ENCODE peak calls at places on chromosomes 6 and 20, in nine cellular contexts. P is left cardiac atrium, O is heart left ventricle, Q is nucleus accumbens, X is NCI-H748 treated with DMSO at 0.1 percent for 48 hours, I is pancreas, T is NCI-H1092, B is renal cortical epithelial cell, R is Daoy. G is an unnamed sample.

GRCh38 chr6:125210667-125211066 is 57.1 kb downstream of the TPD52L1 start:
- DNase-seq in P (no peak), O (no peak), Q (no peak), X (no peak), I (no peak), T (no peak), B (no peak), R (no peak), G (no peak)

GRCh38 chr6:49939993-49940498 is 23.9 kb downstream of the DEFB114 start:
- DNase-seq in P (no peak), O (no peak), Q (no peak), X (peak), I (no peak), T (no peak), B (peak), R (no peak), G (no peak)

GRCh38 chr6:5108536-5108935 is 23.4 kb downstream of the PPP1R3G start:
- DNase-seq in P (no peak), O (no peak), Q (no peak), X (no peak), I (no peak), T (no peak), B (no peak), R (no peak), G (no peak)

GRCh38 chr6:79048611-79049010 is 29.4 kb downstream of the PHIP start:
- DNase-seq in P (no peak), O (no peak), Q (no peak), X (no peak), I (no peak), T (no peak), B (peak), R (peak), G (no peak)

GRCh38 chr6:108797951-108798671 is 50.1 kb upstream of the ARMC2 start:
- DNase-seq in P (no peak), O (no peak), Q (no peak), X (no peak), I (no peak), T (no peak), B (peak), R (no peak), G (no peak)

GRCh38 chr6:131146865-131147264 is 11.6 kb downstream of the AKAP7 start:
- DNase-seq in P (no peak), O (no peak), Q (no peak), X (no peak), I (no peak), T (no peak), B (no peak), R (no peak), G (no peak)

GRCh38 chr20:53598140-53599038 is 4.8 kb upstream of the ZNF217 start:
- DNase-seq in P (peak), O (no peak), Q (no peak), X (no peak), I (no peak), T (no peak), B (no peak), R (no peak), G (no peak)

GRCh38 chr20:382291-383115 is 1.9 kb downstream of the TRIB3 start:
- DNase-seq in P (no peak), O (no peak), Q (no peak), X (no peak), I (peak), T (no peak), B (peak), R (no peak), G (no peak)

GRCh38 chr6:2943564-2943955 is 27.8 kb downstream of the SERPINB6 start:
- DNase-seq in P (no peak), O (no peak), Q (no peak), X (no peak), I (no peak), T (no peak), B (no peak), R (no peak), G (no peak)

GRCh38 chr20:24470031-24470781 is 777 bp downstream of the SYNDIG1 start:
- DNase-seq in P (no peak), O (no peak), Q (no peak), X (no peak), I (peak), T (no peak), B (no peak), R (no peak), G (no peak)

GRCh38 chr6:80022803-80023202 is 18.4 kb downstream of the TTK start:
- DNase-seq in P (no peak), O (no peak), Q (no peak), X (no peak), I (no peak), T (no peak), B (no peak), R (no peak), G (peak)

GRCh38 chr6:55069132-55069781 is 105.1 kb upstream of the HCRTR2 start:
- DNase-seq in P (no peak), O (no peak), Q (no peak), X (peak), I (no peak), T (no peak), B (peak), R (peak), G (peak)

GRCh38 chr6:24692003-24692402 is 25.1 kb downstream of the ACOT13 start:
- DNase-seq in P (no peak), O (peak), Q (no peak), X (no peak), I (no peak), T (no peak), B (no peak), R (no peak), G (no peak)